ENCODE peak calls at places on chromosomes 16 and 17, in eight cellular contexts. X, M, A, S, Z, B, J and Q are unnamed samples.

GRCh38 chr17:61729690-61730268 is 133.5 kb downstream of the BRIP1 start:
- DNase-seq in X (no peak), M (no peak), A (no peak), S (no peak), Z (no peak), B (peak), J (no peak), Q (no peak)

GRCh38 chr16:27240948-27241531 is 27.5 kb downstream of the NSMCE1 start:
- DNase-seq in X (no peak), M (no peak), A (no peak), S (no peak), Z (no peak), B (peak), J (no peak), Q (peak)

GRCh38 chr17:75970011-75970523 is 8.9 kb downstream of the ACOX1 start:
- DNase-seq in X (no peak), M (no peak), A (no peak), S (no peak), Z (no peak), B (peak), J (no peak), Q (peak)

GRCh38 chr16:720507-720989 is 398 bp upstream of the ANTKMT start:
- DNase-seq in X (no peak), M (peak), A (no peak), S (peak), Z (no peak), B (peak), J (no peak), Q (peak)

GRCh38 chr17:31517524-31517923 is 126.0 kb downstream of the RAB11FIP4 start:
- DNase-seq in X (no peak), M (no peak), A (no peak), S (no peak), Z (no peak), B (no peak), J (no peak), Q (no peak)

GRCh38 chr16:729768-730665 is 3.1 kb downstream of the HAGHL start:
- DNase-seq in X (no peak), M (no peak), A (no peak), S (no peak), Z (no peak), B (no peak), J (no peak), Q (no peak)

GRCh38 chr16:66359811-66360608 is 6.5 kb upstream of the CDH5 start:
- DNase-seq in X (no peak), M (no peak), A (no peak), S (no peak), Z (no peak), B (no peak), J (no peak), Q (peak)

GRCh38 chr16:81004646-81005353 is 1.9 kb downstream of the CMC2 start:
- DNase-seq in X (peak), M (no peak), A (peak), S (no peak), Z (no peak), B (peak), J (no peak), Q (peak)

GRCh38 chr17:22703204-22703603 is 1010.9 kb downstream of the KCNJ18 start:
- DNase-seq in X (no peak), M (no peak), A (no peak), S (no peak), Z (no peak), B (no peak), J (no peak), Q (no peak)

GRCh38 chr17:75836605-75837004 is 7.6 kb downstream of the UNC13D start:
- DNase-seq in X (no peak), M (no peak), A (no peak), S (no peak), Z (no peak), B (no peak), J (no peak), Q (no peak)

GRCh38 chr16:84819644-84820304 is at the start of gene CRISPLD2:
- DNase-seq in X (peak), M (peak), A (peak), S (peak), Z (peak), B (peak), J (no peak), Q (peak)

GRCh38 chr17:15233022-15233805 is 31.9 kb downstream of the PMP22 start:
- DNase-seq in X (peak), M (no peak), A (no peak), S (no peak), Z (no peak), B (peak), J (no peak), Q (peak)